ENCODE peak calls at places on chromosomes 12 and 14, in four cellular contexts. F is hypothalamus, H is MCF 10A, D is RWPE1. P is an unnamed sample.

GRCh38 chr12:3535431-3535841 is 44.4 kb downstream of the PRMT8 start:
- DNase-seq in F (no peak), H (no peak), D (no peak), P (no peak)

GRCh38 chr12:40232602-40233001 is 7.8 kb downstream of the LRRK2 start:
- DNase-seq in F (no peak), H (no peak), D (no peak), P (no peak)

GRCh38 chr12:115051378-115051777 is 367.4 kb upstream of the TBX3 start:
- DNase-seq in F (no peak), H (no peak), D (no peak), P (no peak)

GRCh38 chr12:75893758-75894157 is 137.8 kb downstream of the PHLDA1 start:
- DNase-seq in F (no peak), H (no peak), D (no peak), P (no peak)

GRCh38 chr12:3920378-3921141 is 47.4 kb upstream of the PARP11 start:
- DNase-seq in F (no peak), H (no peak), D (no peak), P (no peak)

GRCh38 chr14:54572316-54572715 is 5.4 kb downstream of the SAMD4A start:
- DNase-seq in F (no peak), H (peak), D (no peak), P (peak)

GRCh38 chr12:62767946-62768345 is 167.0 kb downstream of the PPM1H start:
- DNase-seq in F (no peak), H (no peak), D (no peak), P (no peak)

GRCh38 chr14:104898195-104898558 is 26.5 kb upstream of the PLD4 start:
- DNase-seq in F (no peak), H (no peak), D (no peak), P (no peak)

GRCh38 chr12:116864371-116865160 is 16.7 kb downstream of the HRK start:
- DNase-seq in F (no peak), H (peak), D (peak), P (peak)

GRCh38 chr14:32244404-32244803 is 41.3 kb upstream of the RNU6-8 start:
- DNase-seq in F (no peak), H (peak), D (no peak), P (no peak)

GRCh38 chr14:86288336-86288735 is 758.4 kb downstream of the FLRT2 start:
- DNase-seq in F (no peak), H (no peak), D (no peak), P (no peak)

GRCh38 chr14:72549848-72550247 is 344.1 kb downstream of the DPF3 start:
- DNase-seq in F (no peak), H (no peak), D (no peak), P (no peak)

GRCh38 chr14:89337912-89338311 is 79.1 kb downstream of the FOXN3 start:
- DNase-seq in F (no peak), H (no peak), D (no peak), P (peak)

GRCh38 chr12:80222261-80222660 is 122.9 kb downstream of the OTOGL start:
- DNase-seq in F (no peak), H (no peak), D (no peak), P (no peak)

GRCh38 chr14:55107766-55108554 is 21.1 kb upstream of the LGALS3 start:
- DNase-seq in F (no peak), H (peak), D (peak), P (peak)

GRCh38 chr14:102504302-102504950 is 5.2 kb downstream of the ANKRD9 start:
- DNase-seq in F (no peak), H (no peak), D (no peak), P (no peak)

GRCh38 chr14:67267929-67268328 is 26.7 kb downstream of the PALS1 start:
- DNase-seq in F (no peak), H (no peak), D (no peak), P (no peak)

GRCh38 chr12:131536337-131536736 is 174.6 kb upstream of the SFSWAP start:
- DNase-seq in F (no peak), H (no peak), D (no peak), P (no peak)

P was measured in fibroblast of mammary gland.